ENCODE peak calls at places on chromosomes 11 and 22, in seven cellular contexts. K is neuronal stem cell, U is H9, C is mesenchymal stem cell, V is mesendoderm, R is trophoblast cell, F is H1. N is an unnamed sample.

GRCh38 chr11:118373263-118373662 is 13.9 kb downstream of the UBE4A start:
- DNase-seq in K (no peak), U (no peak), C (no peak), V (no peak), R (no peak), F (no peak), N (no peak)

GRCh38 chr11:31246451-31247165 is 122.9 kb downstream of the DCDC1 start:
- DNase-seq in K (no peak), U (no peak), C (no peak), V (no peak), R (no peak), F (no peak), N (peak; percentile 19)

GRCh38 chr11:59556883-59557205 is 45.5 kb downstream of the OR4D9 start:
- DNase-seq in K (no peak), U (peak; percentile 40), C (peak; percentile 85), V (no peak), R (no peak), F (no peak), N (no peak)

GRCh38 chr22:29031236-29031982 is 30.2 kb downstream of the C22orf31 start:
- DNase-seq in K (peak; percentile 55), U (peak; percentile 74), C (peak; percentile 100), V (peak; percentile 99), R (peak; percentile 55), F (peak; percentile 60), N (peak; percentile 98)

GRCh38 chr11:66327171-66328035 is 8.8 kb downstream of the RIN1 start:
- DNase-seq in K (no peak), U (no peak), C (peak; percentile 84), V (peak; percentile 67), R (no peak), F (peak; percentile 50), N (peak; percentile 64)

GRCh38 chr22:19634576-19634975 is 79.7 kb upstream of the SEPTIN5 start:
- DNase-seq in K (no peak), U (no peak), C (no peak), V (no peak), R (no peak), F (no peak), N (no peak)

GRCh38 chr22:38397189-38398097 is 57.6 kb downstream of the KCNJ4 start:
- DNase-seq in K (peak; percentile 51), U (peak; percentile 90), C (peak; percentile 37), V (peak; percentile 99), R (peak; percentile 23), F (peak; percentile 85), N (no peak)

GRCh38 chr11:80084614-80085013 is 643.8 kb upstream of the TENM4 start:
- DNase-seq in K (no peak), U (no peak), C (no peak), V (no peak), R (no peak), F (no peak), N (no peak)

GRCh38 chr11:253160-253885 is 16.5 kb downstream of the PSMD13 start:
- DNase-seq in K (no peak), U (no peak), C (no peak), V (no peak), R (no peak), F (no peak), N (no peak)

GRCh38 chr11:21893468-21893867 is 299.4 kb upstream of the ANO5 start:
- DNase-seq in K (no peak), U (no peak), C (no peak), V (no peak), R (no peak), F (no peak), N (no peak)

GRCh38 chr22:32175751-32176644 is 16.9 kb upstream of the C22orf42 start:
- DNase-seq in K (peak; percentile 44), U (peak; percentile 69), C (no peak), V (peak; percentile 57), R (no peak), F (peak; percentile 80), N (no peak)

GRCh38 chr11:69204246-69205124 is 48.8 kb downstream of the SMIM38 start:
- DNase-seq in K (no peak), U (no peak), C (no peak), V (no peak), R (no peak), F (no peak), N (no peak)

GRCh38 chr11:68546555-68546954 is 86.0 kb downstream of the PPP6R3 start:
- DNase-seq in K (no peak), U (no peak), C (peak; percentile 52), V (peak; percentile 28), R (no peak), F (no peak), N (peak; percentile 47)

GRCh38 chr11:120225372-120225909 is 14.5 kb upstream of the POU2F3 start:
- DNase-seq in K (no peak), U (no peak), C (no peak), V (no peak), R (no peak), F (no peak), N (no peak)

GRCh38 chr22:22203048-22203971 is 41.3 kb upstream of the VPREB1 start:
- DNase-seq in K (no peak), U (no peak), C (no peak), V (no peak), R (no peak), F (no peak), N (no peak)

GRCh38 chr11:57478971-57479663 is 18.8 kb downstream of the RTN4RL2 start:
- DNase-seq in K (no peak), U (no peak), C (no peak), V (no peak), R (no peak), F (no peak), N (no peak)

GRCh38 chr11:15618583-15619032 is 503.9 kb downstream of the INSC start:
- DNase-seq in K (no peak), U (no peak), C (no peak), V (no peak), R (no peak), F (no peak), N (no peak)

GRCh38 chr11:12420706-12421105 is 43.3 kb downstream of the PARVA start:
- DNase-seq in K (no peak), U (no peak), C (no peak), V (no peak), R (no peak), F (no peak), N (no peak)

GRCh38 chr22:24894220-24894975 is 52.1 kb downstream of the LHFPL7 start:
- DNase-seq in K (no peak), U (no peak), C (peak; percentile 93), V (peak; percentile 29), R (peak; percentile 53), F (no peak), N (peak; percentile 68)

DNA sequence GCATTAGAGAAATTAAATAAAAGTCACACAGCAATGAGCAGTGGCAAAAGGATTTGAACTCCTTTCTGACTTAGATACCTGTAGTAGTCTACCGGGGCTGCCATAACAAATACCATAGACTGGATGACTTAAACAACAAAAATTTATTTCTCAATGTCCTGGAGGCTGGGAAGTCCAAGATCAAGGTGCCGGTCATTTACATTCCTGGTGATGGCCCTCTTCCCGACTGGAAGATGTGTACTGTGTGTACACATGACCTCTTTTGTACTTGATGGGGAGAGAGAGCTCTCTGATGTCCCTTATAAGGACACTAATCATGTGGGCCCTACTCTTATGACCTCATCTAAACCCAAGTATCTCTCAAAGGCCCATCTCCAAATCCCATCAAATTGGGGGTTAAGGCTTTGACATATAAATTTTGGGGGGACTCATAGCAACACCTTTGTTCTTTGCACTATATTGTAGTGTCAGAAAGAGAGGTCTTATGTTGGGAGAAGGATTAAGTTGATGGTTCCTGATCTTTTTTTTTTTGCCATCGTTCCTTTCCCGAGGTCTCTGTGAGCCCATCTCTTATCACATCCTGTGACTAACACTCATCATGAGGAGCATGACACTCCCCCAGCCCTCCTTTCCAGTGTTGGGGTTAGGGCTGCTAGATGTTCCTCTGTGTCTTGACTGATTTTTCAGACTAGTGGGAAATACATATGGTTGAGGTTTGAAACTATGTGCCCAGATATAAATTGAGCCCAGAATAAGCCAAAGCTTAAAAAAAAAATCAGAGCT is 104.3 kb downstream of the TRAF6 start:
- DNase-seq in K (no peak), U (no peak), C (no peak), V (no peak), R (peak; percentile 68), F (no peak), N (no peak)
- H3K23ac ChIP-seq in K (no peak overlapping the region), U (no peak overlapping the region), C (no peak overlapping the region), V (no peak overlapping the region), R (no peak overlapping the region), F (no peak overlapping the region), N (no peak overlapping the region)

GRCh38 chr11:129985823-129986222 is 16.8 kb downstream of the PRDM10 start:
- DNase-seq in K (no peak), U (no peak), C (no peak), V (no peak), R (no peak), F (no peak), N (no peak)
- H3K23ac ChIP-seq in K (no peak overlapping the region), U (no peak overlapping the region), C (no peak overlapping the region), V (peak overlapping the region; percentile 45), R (peak overlapping the region; percentile 11), F (no peak overlapping the region), N (no peak overlapping the region)

DNA sequence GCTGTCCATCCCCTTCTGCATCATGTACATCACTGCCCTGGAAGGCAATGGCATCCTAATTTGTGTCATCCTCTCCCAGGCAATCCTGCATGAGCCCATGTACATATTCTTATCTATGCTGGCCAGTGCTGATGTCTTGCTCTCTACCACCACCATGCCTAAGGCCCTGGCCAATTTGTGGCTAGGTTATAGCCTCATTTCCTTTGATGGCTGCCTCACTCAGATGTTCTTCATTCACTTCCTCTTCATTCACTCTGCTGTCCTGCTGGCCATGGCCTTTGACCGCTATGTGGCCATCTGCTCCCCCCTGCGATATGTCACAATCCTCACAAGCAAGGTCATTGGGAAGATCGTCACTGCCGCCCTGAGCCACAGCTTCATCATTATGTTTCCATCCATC is 337 bp downstream of the OR52B6 start:
- DNase-seq in K (no peak), U (no peak), C (no peak), V (no peak), R (no peak), F (no peak), N (no peak)
- H3K23ac ChIP-seq in K (no peak overlapping the region), U (no peak overlapping the region), C (no peak overlapping the region), V (no peak overlapping the region), R (no peak overlapping the region), F (no peak overlapping the region), N (no peak overlapping the region)

GRCh38 chr22:47111626-47112373 is 349.4 kb downstream of the TBC1D22A start:
- DNase-seq in K (no peak), U (peak; percentile 18), C (no peak), V (no peak), R (no peak), F (no peak), N (no peak)
- H3K23ac ChIP-seq in K (peak overlapping the region; percentile 56), U (no peak overlapping the region), C (no peak overlapping the region), V (no peak overlapping the region), R (no peak overlapping the region), F (no peak overlapping the region), N (no peak overlapping the region)

GRCh38 chr11:93603671-93604070 is 57.8 kb upstream of the CEP295 start:
- DNase-seq in K (no peak), U (no peak), C (no peak), V (peak; percentile 5), R (no peak), F (no peak), N (no peak)
- H3K23ac ChIP-seq in K (no peak overlapping the region), U (no peak overlapping the region), C (no peak overlapping the region), V (no peak overlapping the region), R (no peak overlapping the region), F (no peak overlapping the region), N (no peak overlapping the region)

N was measured in IMR-90.